ENCODE peak calls at places on chromosomes 16 and 17, in six cellular contexts. H is mesendoderm, S is neuronal stem cell, D is H9, O is trophoblast cell, Q is mesenchymal stem cell. A is an unnamed sample.

GRCh38 chr16:80356365-80356764 is 184.4 kb upstream of the DYNLRB2 start:
- DNase-seq in S (no peak), D (no peak), O (no peak), Q (no peak), H (no peak), A (no peak)

GRCh38 chr16:13970708-13971422 is 50.9 kb downstream of the ERCC4 start:
- DNase-seq in O (no peak), D (no peak), H (no peak), S (no peak), Q (no peak), A (no peak)

GRCh38 chr17:82866521-82867214 is 26.8 kb upstream of the ZNF750 start:
- DNase-seq in H (no peak), O (no peak), Q (peak; percentile 93), S (no peak), D (no peak), A (peak; percentile 94)

GRCh38 chr16:57555831-57556230 is 13.4 kb downstream of the ADGRG5 start:
- DNase-seq in D (no peak), O (no peak), S (no peak), H (no peak), Q (no peak), A (no peak)

GRCh38 chr16:3029499-3030127 is 5.8 kb downstream of the THOC6 start:
- DNase-seq in H (no peak), S (no peak), D (peak; percentile 42), O (no peak), Q (no peak), A (peak; percentile 31)

GRCh38 chr17:83037084-83037950 is 42.1 kb upstream of the METRNL start:
- DNase-seq in Q (no peak), S (peak; percentile 23), D (no peak), O (no peak), H (no peak), A (no peak)

GRCh38 chr16:64182985-64183384 is 938.9 kb downstream of the CDH11 start:
- DNase-seq in H (no peak), O (no peak), S (no peak), D (no peak), Q (no peak), A (no peak)

GRCh38 chr16:22898874-22899348 is 84.9 kb downstream of the HS3ST2 start:
- DNase-seq in Q (peak; percentile 35), S (peak; percentile 83), O (peak; percentile 26), D (peak; percentile 88), H (peak; percentile 93), A (peak; percentile 56)

GRCh38 chr16:81581107-81581506 is 136.5 kb downstream of the CMIP start:
- DNase-seq in H (no peak), Q (no peak), O (peak; percentile 99), D (no peak), S (no peak), A (no peak)

GRCh38 chr17:67128700-67129099 is 84.3 kb downstream of the CACNG1 start:
- DNase-seq in S (no peak), D (no peak), Q (no peak), O (no peak), H (no peak), A (peak; percentile 64)

GRCh38 chr16:27305342-27305741 is 8.4 kb upstream of the IL4R start:
- DNase-seq in S (no peak), O (no peak), D (no peak), Q (no peak), H (no peak), A (no peak)

GRCh38 chr17:77927777-77928518 is 30.6 kb upstream of the TNRC6C start:
- DNase-seq in D (no peak), O (no peak), H (no peak), S (no peak), Q (no peak), A (no peak)

GRCh38 chr16:25184771-25185170 is 32.0 kb upstream of the AQP8 start:
- DNase-seq in S (no peak), H (no peak), O (no peak), D (no peak), Q (no peak), A (no peak)

GRCh38 chr17:60333628-60334031 is 58.3 kb downstream of the USP32 start:
- DNase-seq in Q (peak; percentile 38), O (no peak), S (no peak), H (no peak), D (no peak), A (peak; percentile 36)

GRCh38 chr17:71639865-71640264 is 481.0 kb upstream of the SOX9 start:
- DNase-seq in H (no peak), Q (no peak), S (no peak), D (no peak), O (no peak), A (no peak)

GRCh38 chr16:27181020-27181419 is 22.3 kb upstream of the KDM8 start:
- DNase-seq in H (peak; percentile 25), S (no peak), D (peak; percentile 52), O (no peak), Q (no peak), A (no peak)

GRCh38 chr16:15464401-15465186 is 30.2 kb downstream of the BMERB1 start:
- DNase-seq in S (no peak), D (no peak), O (no peak), Q (peak; percentile 83), H (no peak), A (peak; percentile 22)

GRCh38 chr17:78415821-78416301 is 37.4 kb downstream of the PGS1 start:
- DNase-seq in D (no peak), H (no peak), Q (peak; percentile 67), S (no peak), O (peak; percentile 67), A (peak; percentile 11)

GRCh38 chr17:80892019-80892855 is 99.4 kb upstream of the CHMP6 start:
- DNase-seq in S (no peak), Q (peak; percentile 99), O (peak; percentile 91), D (no peak), H (no peak), A (peak; percentile 99)

DNA sequence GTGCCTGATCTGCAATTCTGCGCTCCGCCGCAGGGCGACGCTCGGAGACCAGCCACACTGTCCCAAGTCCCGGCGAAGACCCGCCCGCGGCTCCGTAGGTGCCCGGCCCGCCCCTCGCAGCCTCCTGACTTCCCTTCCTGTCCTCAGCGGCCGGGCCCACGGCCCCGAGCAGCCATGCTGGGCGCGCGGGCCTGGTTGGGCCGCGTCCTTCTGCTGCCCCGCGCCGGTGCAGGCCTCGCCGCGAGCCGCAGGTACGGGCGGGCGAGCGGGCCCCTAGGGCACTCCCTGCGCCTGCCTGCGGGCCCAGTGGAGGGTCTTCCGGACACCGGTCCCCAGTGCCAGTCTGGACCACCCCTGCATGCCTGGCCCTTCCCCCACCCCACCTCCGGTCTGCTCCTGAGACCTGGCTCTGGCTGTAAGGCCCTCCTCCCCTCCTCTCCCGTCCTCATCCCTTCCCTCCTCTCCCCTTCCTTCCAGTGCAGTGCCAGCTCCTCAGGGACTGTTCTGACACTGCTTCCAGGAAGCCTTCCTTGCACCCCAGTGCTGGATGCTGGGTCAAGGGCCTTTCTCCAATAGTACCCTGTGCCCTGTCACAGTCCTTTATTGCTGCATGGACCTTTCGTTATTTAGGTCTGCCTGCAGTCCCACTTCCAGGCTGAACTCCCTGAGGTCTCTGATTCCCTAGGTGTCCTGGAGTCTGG is at the start of gene SPATA20:
- DNase-seq in H (peak; percentile 95), S (peak; percentile 83), D (peak; percentile 97), Q (peak; percentile 89), O (peak; percentile 91), A (peak; percentile 84)
- H2BK5ac ChIP-seq in H (peak within 1 kb of the TSS; percentile 93), S (peak within 1 kb of the TSS; percentile 48), D (no peak within 1 kb of the TSS), Q (no peak within 1 kb of the TSS), O (peak within 1 kb of the TSS; percentile 66), A (peak within 1 kb of the TSS; percentile 81)

GRCh38 chr16:73047536-73048291 is at the start of gene ZFHX3:
- DNase-seq in S (no peak), H (peak; percentile 67), O (no peak), D (peak; percentile 83), Q (peak; percentile 70), A (peak; percentile 49)
- H2BK5ac ChIP-seq in S (no peak within 1 kb of the TSS), H (no peak within 1 kb of the TSS), O (peak within 1 kb of the TSS; percentile 94), D (no peak within 1 kb of the TSS), Q (peak within 1 kb of the TSS; percentile 59), A (peak within 1 kb of the TSS; percentile 82)

GRCh38 chr16:66919569-66920472 is 1.1 kb upstream of the CDH16 start:
- DNase-seq in S (no peak), Q (no peak), O (peak; percentile 65), H (no peak), D (no peak), A (no peak)

GRCh38 chr16:66918803-66919568 is at the start of gene CDH16:
- DNase-seq in Q (no peak), D (no peak), H (no peak), O (peak; percentile 52), S (no peak), A (no peak)

GRCh38 chr16:66916518-66916917 is 2.2 kb downstream of the CDH16 start:
- DNase-seq in Q (no peak), O (no peak), H (no peak), D (no peak), S (no peak), A (no peak)

GRCh38 chr16:66917741-66918140 is 944 bp downstream of the CDH16 start:
- DNase-seq in H (no peak), O (no peak), S (no peak), D (no peak), Q (no peak), A (no peak)

DNA sequence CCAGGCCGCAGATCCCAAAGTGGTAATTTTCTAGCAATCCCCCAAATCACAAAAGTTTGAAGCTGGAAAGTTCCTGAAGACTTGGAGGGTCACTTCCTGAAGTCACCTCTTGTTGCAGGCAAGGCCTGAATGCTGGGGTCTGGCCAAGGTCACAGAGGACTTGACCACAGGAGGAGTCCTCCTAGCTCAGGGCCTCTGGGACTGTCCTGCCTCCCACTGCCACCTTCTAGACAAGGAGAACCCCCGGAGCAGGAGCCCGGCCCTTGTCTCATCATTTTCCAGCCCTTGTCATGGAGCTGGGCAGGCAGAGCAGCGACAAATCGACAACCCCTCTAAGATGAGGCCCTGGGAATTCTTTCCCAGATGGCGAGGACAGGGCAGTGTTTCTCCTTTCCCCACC is 330 bp downstream of the CDH16 start:
- DNase-seq in H (no peak), S (no peak), D (no peak), Q (no peak), O (no peak), A (no peak)
- H2BK5ac ChIP-seq in H (no peak overlapping the region), S (no peak overlapping the region), D (no peak overlapping the region), Q (peak overlapping the region; percentile 26), O (no peak overlapping the region), A (no peak overlapping the region)

GRCh38 chr17:76036497-76037380 is 9.6 kb upstream of the EVPL start:
- DNase-seq in Q (no peak), H (no peak), O (no peak), D (no peak), S (no peak), A (peak; percentile 17)
- H2BK5ac ChIP-seq in Q (no peak overlapping the region), H (no peak overlapping the region), O (no peak overlapping the region), D (no peak overlapping the region), S (no peak overlapping the region), A (no peak overlapping the region)